ENCODE peak calls at places on chromosomes 4 and X, in ten cellular contexts. L is neural progenitor cell, I is IMR-90, P is HepG2, E is AG04450, N is fibroblast of the aortic adventitia, J is omental fat pad, U is nephron progenitor cell, F is bronchial epithelial cell, Z is coronary artery. T is an unnamed sample.

GRCh38 chrX:43882294-43882681 is at the start of gene MAOB:
- DNase-seq in E (no peak), Z (no peak), F (no peak), I (no peak), L (peak), J (no peak), P (peak), N (no peak), U (peak), T (no peak)

GRCh38 chr4:178037459-178038214 is 595.4 kb upstream of the AGA start:
- DNase-seq in F (no peak), Z (no peak), N (no peak), U (no peak), L (no peak), I (no peak), J (no peak), P (no peak), E (no peak), T (no peak)

GRCh38 chr4:71406459-71406963 is 67.7 kb downstream of the SLC4A4 start:
- DNase-seq in U (no peak), Z (no peak), J (no peak), P (no peak), N (peak), F (peak), E (no peak), I (peak), L (no peak), T (peak)

GRCh38 chr4:3291969-3292570 is 751 bp upstream of the RGS12 start:
- DNase-seq in I (no peak), J (no peak), F (peak), E (no peak), N (peak), L (peak), P (peak), Z (peak), U (peak), T (peak)

GRCh38 chr4:26787461-26788340 is 72.9 kb upstream of the STIM2 start:
- DNase-seq in P (peak), N (peak), I (peak), U (no peak), F (peak), E (no peak), Z (no peak), L (peak), J (no peak), T (peak)

GRCh38 chr4:14871676-14872430 is 130.4 kb upstream of the CPEB2 start:
- DNase-seq in Z (no peak), J (no peak), L (peak), U (peak), E (no peak), N (peak), P (peak), I (no peak), F (peak), T (no peak)

GRCh38 chr4:142164767-142165500 is 528.6 kb downstream of the IL15 start:
- DNase-seq in N (no peak), E (no peak), P (no peak), I (no peak), Z (no peak), L (no peak), U (no peak), J (no peak), F (no peak), T (no peak)

GRCh38 chrX:68252664-68253063 is 180.6 kb downstream of the OPHN1 start:
- DNase-seq in I (no peak), Z (no peak), L (no peak), J (no peak), U (no peak), P (no peak), E (no peak), N (no peak), F (no peak), T (no peak)

GRCh38 chrX:53440101-53440500 is 5.9 kb upstream of the HSD17B10 start:
- DNase-seq in L (no peak), I (no peak), N (no peak), Z (no peak), F (no peak), P (no peak), J (no peak), U (no peak), E (no peak), T (no peak)

GRCh38 chr4:15234585-15235126 is 193.2 kb upstream of the C1QTNF7 start:
- DNase-seq in J (no peak), Z (no peak), U (no peak), E (peak), L (no peak), P (no peak), N (peak), F (peak), I (peak), T (peak)

GRCh38 chr4:109560687-109561452 is 824 bp downstream of the MCUB start:
- DNase-seq in E (peak), Z (peak), F (peak), I (peak), L (peak), N (peak), U (peak), J (no peak), P (no peak), T (peak)

GRCh38 chr4:88457307-88458090 is 580 bp downstream of the HERC5 start:
- DNase-seq in P (no peak), Z (peak), N (no peak), U (peak), J (no peak), E (no peak), L (peak), I (no peak), F (no peak), T (peak)

GRCh38 chrX:120514236-120514635 is 45.1 kb upstream of the LAMP2 start:
- DNase-seq in U (no peak), I (peak), L (peak), N (peak), Z (no peak), J (no peak), P (peak), E (no peak), F (peak), T (peak)

GRCh38 chr4:73103799-73104503 is 34.4 kb upstream of the COX18 start:
- DNase-seq in U (no peak), J (no peak), L (no peak), E (no peak), N (no peak), F (peak), Z (no peak), P (peak), I (peak), T (no peak)

GRCh38 chrX:94045724-94046123 is 371.7 kb downstream of the FAM133A start:
- DNase-seq in E (no peak), Z (no peak), L (no peak), N (no peak), I (no peak), J (no peak), P (no peak), F (no peak), U (no peak), T (no peak)

GRCh38 chr4:188444500-188444899 is 305.3 kb downstream of the TRIML1 start:
- DNase-seq in P (no peak), F (no peak), I (no peak), L (no peak), E (no peak), Z (no peak), U (no peak), N (no peak), J (no peak), T (no peak)

GRCh38 chrX:1610166-1610565 is 4.7 kb upstream of the ASMT start:
- DNase-seq in P (no peak), N (no peak), F (no peak), J (no peak), I (no peak), U (no peak), E (no peak), Z (no peak), L (no peak), T (no peak)

GRCh38 chr4:140645614-140646412 is 77.1 kb upstream of the UCP1 start:
- DNase-seq in P (peak), E (no peak), L (no peak), U (no peak), N (no peak), F (no peak), I (peak), J (no peak), Z (no peak), T (peak)

GRCh38 chrX:107675823-107676555 is 47.7 kb downstream of the PRPS1 start:
- DNase-seq in L (no peak), P (no peak), N (peak), F (no peak), U (no peak), Z (peak), J (no peak), I (peak), E (no peak), T (peak)

GRCh38 chr4:54231419-54232150 is 2.5 kb downstream of the PDGFRA start:
- DNase-seq in J (no peak), L (peak), Z (peak), U (peak), F (no peak), E (no peak), P (no peak), I (peak), N (peak), T (peak)

DNA sequence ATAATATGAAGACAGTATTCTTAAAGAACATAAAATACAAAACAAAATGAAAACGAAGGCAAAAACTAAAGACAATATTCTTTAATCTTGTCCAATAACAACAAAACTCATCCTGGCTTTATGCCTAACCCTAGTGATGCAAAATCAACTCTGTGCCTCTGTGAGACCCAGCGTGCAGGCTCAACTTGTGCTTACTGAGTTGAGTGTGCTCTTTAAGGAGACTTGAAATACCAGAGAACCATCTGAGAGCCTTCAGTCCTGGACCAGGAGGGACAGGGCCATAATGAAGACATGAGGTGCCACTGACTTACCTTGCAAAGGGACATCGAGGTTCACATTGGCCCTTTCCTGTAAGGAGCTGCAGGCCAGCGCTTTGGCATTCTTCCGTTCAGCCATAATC is 77.1 kb downstream of the NSUN7 start:
- DNase-seq in I (no peak), J (no peak), U (no peak), F (no peak), L (no peak), E (no peak), N (no peak), P (no peak), Z (no peak), T (no peak)
- TF ChIP-seq CTCF in I (no peak), J (no peak), U (no peak), F (no peak), L (no peak), E (no peak), N (no peak), P (no peak), Z (no peak), T (no peak)

DNA sequence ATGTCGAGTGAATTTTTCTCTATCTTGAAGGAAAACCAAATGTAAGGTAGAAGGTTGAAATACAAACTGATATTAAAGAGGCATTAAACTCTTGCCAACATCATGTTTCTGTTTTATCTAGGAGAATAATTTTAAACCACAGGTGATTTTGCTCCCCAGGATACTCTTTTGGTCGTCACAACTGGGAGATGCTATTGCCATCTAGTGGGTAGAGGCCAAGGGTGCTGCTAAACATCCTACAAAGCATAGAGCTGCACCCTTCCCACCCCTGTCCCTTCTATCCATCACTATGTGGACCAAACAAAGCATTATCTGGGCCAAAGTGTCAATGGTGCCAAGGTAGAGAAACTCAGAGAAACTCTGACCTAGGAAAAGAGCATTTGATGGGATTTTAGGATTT is 154.6 kb upstream of the MAGEB2 start:
- DNase-seq in Z (no peak), F (no peak), I (peak), J (no peak), N (peak), L (peak), P (no peak), E (no peak), U (peak), T (no peak)
- TF ChIP-seq CTCF in Z (no peak), F (peak), I (peak), J (no peak), N (peak), L (peak), P (peak), E (peak), U (peak), T (peak)

DNA sequence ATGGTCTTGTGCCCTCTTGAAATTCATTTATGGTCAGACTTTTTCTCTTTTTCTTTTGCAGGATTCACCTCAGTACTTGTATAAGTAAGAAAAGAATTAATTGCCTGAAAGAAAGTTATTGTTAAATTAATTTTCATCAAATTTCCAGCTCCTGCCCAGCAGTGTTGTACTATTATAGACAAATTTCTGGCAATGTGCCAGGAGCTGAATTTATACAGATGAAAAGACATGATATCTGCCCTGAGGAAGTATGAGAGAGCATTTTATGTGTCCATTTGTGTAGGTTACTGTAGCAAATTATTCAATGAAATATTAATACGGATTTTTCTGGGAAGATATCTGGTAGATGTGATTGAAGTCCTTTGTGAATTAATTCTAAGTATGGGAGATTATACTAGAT is 2371.5 kb upstream of the TENM3 start:
- DNase-seq in E (no peak), U (no peak), N (no peak), J (no peak), Z (no peak), I (no peak), P (no peak), L (no peak), F (no peak), T (no peak)
- TF ChIP-seq CTCF in E (no peak), U (no peak), N (no peak), J (no peak), Z (no peak), I (no peak), P (no peak), L (no peak), F (no peak), T (no peak)

DNA sequence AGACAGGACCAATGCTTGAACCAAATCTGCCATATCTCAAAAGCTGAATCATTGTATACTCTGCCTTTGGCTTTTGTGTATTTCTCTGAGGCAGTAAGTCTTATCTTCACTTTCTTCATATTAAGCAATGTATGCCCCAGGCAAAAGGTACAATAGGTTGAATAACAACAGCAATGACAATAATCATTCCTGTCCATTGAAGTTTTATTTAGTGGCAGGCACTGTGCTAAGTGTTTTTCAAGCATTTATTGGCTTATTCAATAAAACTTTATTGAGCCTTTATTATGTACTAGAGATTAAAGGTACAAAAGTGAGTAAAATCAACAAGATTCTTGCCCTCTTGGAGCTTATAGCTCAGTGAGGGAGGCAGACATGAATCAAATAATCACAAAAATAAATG is 8.2 kb upstream of the CASK start:
- DNase-seq in L (no peak), P (no peak), U (no peak), F (peak), J (no peak), N (no peak), I (no peak), Z (no peak), E (no peak), T (no peak)
- TF ChIP-seq CTCF in L (no peak), P (no peak), U (no peak), F (no peak), J (no peak), N (no peak), I (no peak), Z (no peak), E (no peak), T (no peak)

GRCh38 chrX:103378990-103379389 is 2.7 kb downstream of the BEX3 start:
- DNase-seq in U (no peak), F (no peak), P (no peak), J (no peak), I (peak), L (no peak), N (no peak), Z (no peak), E (no peak), T (no peak)

GRCh38 chrX:103376979-103377324 is 614 bp downstream of the BEX3 start:
- DNase-seq in N (peak), L (peak), P (no peak), I (peak), J (no peak), Z (no peak), F (no peak), U (peak), E (no peak), T (no peak)

GRCh38 chrX:103372886-103373285 is 3.5 kb upstream of the BEX3 start:
- DNase-seq in P (no peak), J (no peak), N (no peak), E (no peak), Z (no peak), U (no peak), L (no peak), I (no peak), F (no peak), T (no peak)

GRCh38 chrX:103373581-103373980 is 2.8 kb upstream of the BEX3 start:
- DNase-seq in I (no peak), Z (no peak), P (no peak), N (no peak), E (no peak), F (peak), L (no peak), U (no peak), J (no peak), T (no peak)

DNA sequence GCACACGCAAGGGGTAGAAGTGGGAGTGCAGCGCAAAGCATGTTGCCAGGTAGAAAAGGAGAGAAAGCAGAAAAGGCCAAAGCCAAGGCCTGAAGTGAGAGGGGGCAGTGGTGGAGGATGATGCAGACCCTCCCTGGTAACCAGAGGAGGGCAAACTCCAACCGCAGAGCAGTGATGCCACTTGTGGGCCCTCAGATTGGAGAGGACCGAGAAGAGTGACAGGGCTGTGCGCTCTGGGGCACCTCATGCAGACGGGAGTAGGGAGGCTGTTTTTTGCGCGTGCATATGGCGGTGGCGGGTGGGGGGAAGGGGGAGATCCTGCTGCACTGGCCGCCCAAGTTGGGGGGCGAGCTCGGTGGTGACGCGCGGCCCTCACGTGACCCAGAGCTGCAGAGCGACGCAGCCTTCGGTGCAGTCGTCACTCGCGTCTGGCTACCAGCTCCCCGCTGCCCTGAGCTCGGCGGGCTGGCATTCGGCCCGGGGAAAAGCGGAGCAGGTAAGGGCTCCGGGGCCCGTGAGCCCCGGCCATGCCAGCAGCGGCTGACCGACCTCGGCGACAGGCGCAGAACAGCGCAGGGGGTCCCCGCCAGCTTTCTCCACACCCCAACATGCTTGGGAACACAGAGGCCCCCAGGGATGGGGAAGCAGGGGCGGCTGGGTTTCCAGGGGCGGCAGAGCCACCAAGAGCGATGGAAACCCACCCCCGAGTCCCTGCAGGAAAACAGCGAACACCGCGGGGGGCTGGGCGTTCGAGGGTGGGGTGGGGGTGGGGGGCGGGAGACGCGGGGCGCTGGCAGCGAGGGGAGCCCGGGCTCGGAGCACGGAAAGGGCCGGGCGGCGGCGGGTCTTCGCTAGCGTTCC is at the start of gene BEX3:
- DNase-seq in P (peak), Z (no peak), F (no peak), U (peak), E (no peak), N (peak), I (peak), J (no peak), L (peak), T (peak)
- TF ChIP-seq CTCF in P (no peak), Z (no peak), F (no peak), U (no peak), E (no peak), N (no peak), I (no peak), J (no peak), L (no peak), T (no peak)

GRCh38 chrX:129597905-129598304 is 56.9 kb downstream of the APLN start:
- DNase-seq in Z (no peak), E (no peak), I (no peak), F (no peak), J (no peak), P (no peak), N (no peak), U (no peak), L (no peak), T (no peak)

GRCh38 chrX:129599499-129599898 is 55.3 kb downstream of the APLN start:
- DNase-seq in L (no peak), F (peak), P (no peak), J (no peak), N (no peak), E (no peak), I (no peak), U (no peak), Z (no peak), T (no peak)

GRCh38 chrX:129599996-129600395 is 54.8 kb downstream of the APLN start:
- DNase-seq in Z (no peak), N (no peak), U (no peak), F (peak), E (no peak), I (no peak), L (no peak), P (no peak), J (no peak), T (no peak)

GRCh38 chrX:129596077-129596476 is 56.0 kb downstream of the OCRL start:
- DNase-seq in U (no peak), Z (no peak), F (no peak), J (no peak), I (no peak), L (no peak), P (no peak), E (no peak), N (no peak), T (no peak)

DNA sequence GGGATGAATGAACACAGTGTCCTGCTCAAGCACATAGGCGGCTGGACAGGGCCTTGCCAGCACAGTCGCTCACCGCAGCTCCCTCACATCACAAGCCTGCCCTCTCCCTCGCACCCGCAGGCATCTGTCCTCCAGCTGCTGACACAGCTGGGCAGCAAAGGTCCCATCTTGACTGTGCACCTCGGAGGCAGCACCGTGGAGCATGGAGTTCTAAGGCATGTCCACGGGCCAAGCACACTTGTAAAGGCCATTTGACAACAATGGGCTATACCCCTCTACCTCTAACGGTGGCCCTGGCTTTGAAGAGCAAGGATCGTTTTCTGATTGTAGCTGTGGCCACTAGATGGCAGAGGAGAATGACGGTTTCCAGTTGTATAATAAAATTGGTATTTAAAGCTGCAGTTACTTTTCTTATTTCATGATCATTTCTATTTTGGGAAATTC is 53.8 kb downstream of the APLN start:
- DNase-seq in U (peak), J (no peak), N (peak), L (peak), E (no peak), P (peak), Z (no peak), I (peak), F (peak), T (peak)
- TF ChIP-seq CTCF in U (peak), J (no peak), N (peak), L (peak), E (peak), P (peak), Z (peak), I (peak), F (peak), T (peak)

T was measured in AG10803.